ENCODE peak calls at places on chromosomes 5 and 9, in four cellular contexts. U, V, F and I are unnamed samples.

GRCh38 chr5:171632618-171633017 is 153.0 kb upstream of the SMIM23 start:
- DNase-seq in U (no peak), V (no peak), F (no peak), I (no peak)

GRCh38 chr9:19619221-19619620 is 169.6 kb downstream of the SLC24A2 start:
- DNase-seq in U (no peak), V (no peak), F (no peak), I (no peak)

GRCh38 chr9:85984457-85984856 is 43.5 kb downstream of the NAA35 start:
- DNase-seq in U (no peak), V (no peak), F (no peak), I (no peak)

GRCh38 chr5:103764403-103764802 is 201.8 kb upstream of the NUDT12 start:
- DNase-seq in U (no peak), V (no peak), F (no peak), I (no peak)

GRCh38 chr5:39172593-39172992 is 46.8 kb downstream of the FYB1 start:
- DNase-seq in U (no peak), V (no peak), F (no peak), I (no peak)

GRCh38 chr5:72531496-72532190 is 24.4 kb upstream of the ZNF366 start:
- DNase-seq in U (no peak), V (no peak), F (no peak), I (no peak)

GRCh38 chr5:68304421-68305052 is 89.0 kb downstream of the PIK3R1 start:
- DNase-seq in U (no peak), V (no peak), F (no peak), I (no peak)

GRCh38 chr5:119395080-119395836 is 39.4 kb downstream of the TNFAIP8 start:
- DNase-seq in U (no peak), V (no peak), F (no peak), I (no peak)

GRCh38 chr9:26148128-26148527 is 469.9 kb upstream of the TUSC1 start:
- DNase-seq in U (no peak), V (no peak), F (no peak), I (no peak)